ENCODE peak calls at places on chromosomes 4 and X, in seven cellular contexts. L, S, A, F, Y, W and Q are unnamed samples.

GRCh38 chr4:158823461-158823873 is 54.6 kb downstream of the FNIP2 start:
- DNase-seq in A (peak; percentile 58), F (no peak), S (no peak), Y (no peak), L (no peak), W (no peak), Q (no peak)

GRCh38 chrX:148929686-148930085 is 429.3 kb downstream of the AFF2 start:
- DNase-seq in L (no peak), W (no peak), A (peak; percentile 5), Y (no peak), F (no peak), S (no peak), Q (no peak)

GRCh38 chr4:76206222-76206942 is 7.2 kb downstream of the SCARB2 start:
- DNase-seq in A (peak; percentile 58), S (no peak), F (no peak), L (no peak), Y (no peak), W (no peak), Q (no peak)

GRCh38 chr4:174578366-174578765 is 56.1 kb upstream of the HPGD start:
- DNase-seq in L (no peak), S (no peak), A (no peak), W (no peak), F (no peak), Y (no peak), Q (no peak)

GRCh38 chr4:84622959-84623358 is 40.0 kb downstream of the CDS1 start:
- DNase-seq in L (no peak), W (no peak), F (no peak), A (no peak), Y (no peak), S (no peak), Q (no peak)

GRCh38 chr4:104015680-104016079 is 295.9 kb upstream of the TACR3 start:
- DNase-seq in F (no peak), S (no peak), A (no peak), W (peak; percentile 28), L (no peak), Y (no peak), Q (no peak)

GRCh38 chr4:54959656-54960055 is 165.7 kb downstream of the KDR start:
- DNase-seq in A (peak; percentile 83), Y (no peak), S (no peak), F (no peak), W (no peak), L (no peak), Q (no peak)

GRCh38 chrX:132217203-132218073 is 1.8 kb downstream of the RAP2C start:
- DNase-seq in F (peak; percentile 65), S (peak; percentile 17), L (peak; percentile 69), Y (peak; percentile 45), W (peak; percentile 74), A (peak; percentile 75), Q (peak; percentile 54)

GRCh38 chrX:111100191-111100590 is 4.2 kb downstream of the PAK3 start:
- DNase-seq in L (no peak), W (peak; percentile 10), F (no peak), S (no peak), Y (peak; percentile 27), A (peak; percentile 24), Q (peak; percentile 59)

GRCh38 chr4:187603093-187603395 is 392.5 kb upstream of the ZFP42 start:
- DNase-seq in W (no peak), A (peak; percentile 83), F (no peak), S (no peak), Y (no peak), L (no peak), Q (no peak)

GRCh38 chrX:110287605-110288004 is 30.3 kb downstream of the AMMECR1 start:
- DNase-seq in S (no peak), L (no peak), W (no peak), F (no peak), A (peak; percentile 62), Y (no peak), Q (no peak)

GRCh38 chr4:74311696-74312313 is 3.5 kb downstream of the EPGN start:
- DNase-seq in L (no peak), W (peak; percentile 62), Y (no peak), A (peak; percentile 62), S (no peak), F (no peak), Q (no peak)

GRCh38 chrX:5559386-5559785 is 669.3 kb downstream of the NLGN4X start:
- DNase-seq in Y (no peak), L (no peak), A (no peak), W (no peak), S (no peak), F (no peak), Q (no peak)

GRCh38 chr4:113761682-113762060 is at the start of gene CAMK2D:
- DNase-seq in A (peak; percentile 89), W (peak; percentile 80), L (peak; percentile 91), Y (peak; percentile 48), F (peak; percentile 91), S (peak; percentile 66), Q (peak; percentile 28)
- TF ChIP-seq POLR2A in A (no peak), W (no peak), L (peak; percentile 3), Y (no peak), F (peak; percentile 34), S (peak; percentile 78), Q (peak; percentile 49)

GRCh38 chr4:10856271-10856670 is 171.7 kb upstream of the CLNK start:
- DNase-seq in Y (no peak), F (no peak), L (no peak), W (no peak), A (no peak), S (no peak), Q (no peak)

GRCh38 chr4:10866691-10867090 is 182.1 kb upstream of the CLNK start:
- DNase-seq in S (no peak), W (no peak), F (no peak), Y (no peak), A (no peak), L (no peak), Q (no peak)

GRCh38 chr4:10861036-10861435 is 176.5 kb upstream of the CLNK start:
- DNase-seq in S (no peak), A (no peak), W (no peak), F (no peak), Y (no peak), L (no peak), Q (no peak)
- TF ChIP-seq POLR2A in S (no peak), A (no peak), W (no peak), F (no peak), Y (no peak), L (no peak), Q (no peak)

DNA sequence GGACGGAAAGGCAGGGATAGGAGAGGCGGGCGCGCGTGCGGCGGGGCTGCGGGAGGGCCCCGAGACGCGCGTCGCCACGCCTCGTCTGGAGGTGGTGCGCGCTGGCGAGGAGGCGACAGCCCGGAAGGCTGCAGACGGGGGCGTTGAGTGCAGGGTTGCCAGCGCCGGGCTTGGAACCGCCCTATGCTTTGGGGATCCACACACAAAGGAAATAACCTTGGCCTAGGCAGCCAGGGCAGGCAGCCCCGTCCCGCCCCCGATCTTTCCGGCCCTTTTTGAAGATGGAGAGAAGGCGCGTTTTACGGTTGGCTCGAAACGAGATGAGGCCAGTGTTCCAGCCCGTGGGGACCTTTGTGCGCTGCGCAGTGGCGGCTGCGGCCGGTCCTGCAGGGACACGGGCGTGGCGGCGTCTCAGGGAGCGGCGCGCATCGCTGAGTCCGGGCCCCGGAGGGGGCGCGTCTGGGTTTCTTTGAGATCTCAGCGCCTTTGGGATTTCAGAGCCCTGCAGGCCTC is 50.8 kb upstream of the TRIM2 start:
- DNase-seq in W (no peak), Y (peak; percentile 41), A (peak; percentile 7), S (no peak), F (peak; percentile 77), L (no peak), Q (peak; percentile 20)
- TF ChIP-seq POLR2A in W (no peak), Y (no peak), A (no peak), S (no peak), F (no peak), L (no peak), Q (peak; percentile 48)

GRCh38 chr4:78695910-78696309 is 80.2 kb upstream of the BMP2K start:
- DNase-seq in F (no peak), S (no peak), A (no peak), Y (no peak), L (no peak), W (no peak), Q (no peak)
- TF ChIP-seq POLR2A in F (no peak), S (no peak), A (no peak), Y (no peak), L (no peak), W (no peak), Q (no peak)

GRCh38 chrX:71067079-71067478 is 1.1 kb downstream of the SNX12 start:
- DNase-seq in L (no peak), F (no peak), S (no peak), Y (no peak), W (no peak), A (no peak), Q (no peak)

GRCh38 chrX:71070531-71070930 is 2.4 kb upstream of the SNX12 start:
- DNase-seq in A (no peak), L (no peak), W (no peak), Y (no peak), F (no peak), S (no peak), Q (no peak)

GRCh38 chrX:71067727-71068051 is 445 bp downstream of the SNX12 start:
- DNase-seq in Y (no peak), S (no peak), W (no peak), A (no peak), L (no peak), F (no peak), Q (no peak)

GRCh38 chrX:71068052-71068918 is at the start of gene SNX12:
- DNase-seq in Y (peak; percentile 60), S (peak; percentile 78), W (peak; percentile 86), L (peak; percentile 92), F (peak; percentile 90), A (peak; percentile 94), Q (peak; percentile 76)
- TF ChIP-seq POLR2A in Y (peak; percentile 64), S (peak; percentile 65), W (peak; percentile 42), L (peak; percentile 31), F (peak; percentile 60), A (peak; percentile 34), Q (peak; percentile 56)

DNA sequence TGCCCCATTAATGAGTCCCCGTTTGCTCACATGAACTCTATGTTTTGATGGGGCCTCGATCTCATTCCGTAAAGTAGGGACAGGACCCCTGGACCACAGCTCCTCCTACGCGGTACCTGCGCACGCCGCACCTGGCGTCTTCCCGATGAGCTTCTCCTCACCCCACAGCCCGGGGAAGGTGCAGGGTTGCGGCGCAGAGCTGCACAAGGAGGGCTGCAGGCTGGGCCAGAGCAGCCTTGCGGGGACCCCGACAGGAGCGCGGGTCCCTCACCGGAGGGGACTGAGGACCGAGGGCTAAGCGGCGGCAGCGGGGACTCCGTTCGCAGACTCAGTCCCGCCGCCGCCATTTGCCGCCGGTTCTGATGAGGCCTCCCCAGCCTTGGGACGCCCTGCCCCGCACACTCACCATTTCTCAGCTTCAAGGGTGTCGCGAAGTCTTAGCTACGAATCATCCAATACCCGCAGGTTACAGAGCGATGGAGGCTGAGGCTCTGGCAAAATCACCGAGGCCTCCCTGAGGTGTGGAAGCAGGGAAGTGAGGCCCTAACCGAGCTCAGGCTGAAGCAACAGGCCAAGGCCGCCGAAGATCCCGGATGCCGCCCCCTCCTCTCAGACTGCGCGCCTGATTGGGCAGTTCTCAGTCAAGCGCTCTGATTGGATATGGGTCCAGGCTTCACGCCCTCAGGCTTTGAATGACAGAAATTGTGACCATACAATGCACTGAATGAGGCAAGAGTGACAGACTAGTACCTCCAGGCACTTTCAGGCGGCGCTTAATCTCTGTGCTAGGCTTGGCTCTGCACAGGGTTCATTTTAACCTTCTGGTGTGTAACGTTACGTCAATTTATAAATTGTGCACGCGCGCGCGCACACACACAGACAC is 25.1 kb downstream of the ZNF721 start:
- DNase-seq in A (peak; percentile 99), F (peak; percentile 94), W (peak; percentile 99), Y (peak; percentile 72), S (peak; percentile 90), L (peak; percentile 97), Q (peak; percentile 55)
- TF ChIP-seq POLR2A in A (peak; percentile 90), F (peak; percentile 78), W (peak; percentile 87), Y (peak; percentile 98), S (peak; percentile 80), L (peak; percentile 86), Q (peak; percentile 90)